ENCODE peak calls at places on chromosome 5, in six cellular contexts. R, T, O, S, W and L are unnamed samples.

GRCh38 chr5:159877894-159878448 is 38.3 kb upstream of the ADRA1B start:
- DNase-seq in R (no peak), T (no peak), O (no peak), S (peak), W (peak), L (no peak)

GRCh38 chr5:113212244-113212920 is 222.4 kb downstream of the TSSK1B start:
- DNase-seq in R (no peak), T (no peak), O (peak), S (no peak), W (peak), L (no peak)

GRCh38 chr5:138466900-138467710 is 1.8 kb downstream of the EGR1 start:
- DNase-seq in R (no peak), T (no peak), O (no peak), S (peak), W (no peak), L (no peak)

GRCh38 chr5:89967806-89968444 is 441.6 kb downstream of the CETN3 start:
- DNase-seq in R (no peak), T (no peak), O (no peak), S (no peak), W (no peak), L (no peak)

GRCh38 chr5:7876867-7877266 is 7.9 kb downstream of the MTRR start:
- DNase-seq in R (no peak), T (peak), O (no peak), S (no peak), W (no peak), L (no peak)

GRCh38 chr5:22892441-22892840 is 39.3 kb upstream of the CDH12 start:
- DNase-seq in R (no peak), T (peak), O (no peak), S (no peak), W (no peak), L (no peak)

GRCh38 chr5:132546108-132546507 is 2.8 kb upstream of the IL5 start:
- DNase-seq in R (no peak), T (no peak), O (no peak), S (no peak), W (no peak), L (no peak)

GRCh38 chr5:139642213-139642612 is 5.9 kb upstream of the CXXC5 start:
- DNase-seq in R (no peak), T (no peak), O (no peak), S (peak), W (no peak), L (no peak)

GRCh38 chr5:66072031-66072430 is 72.1 kb upstream of the SREK1 start:
- DNase-seq in R (no peak), T (no peak), O (no peak), S (no peak), W (no peak), L (no peak)

GRCh38 chr5:123438902-123439301 is 15.7 kb upstream of the CEP120 start:
- DNase-seq in R (no peak), T (no peak), O (no peak), S (no peak), W (no peak), L (no peak)
- H3K27ac ChIP-seq in R (no peak), T (no peak), O (no peak), S (peak), W (no peak), L (no peak)

GRCh38 chr5:141560725-141561483 is 57.9 kb downstream of the DIAPH1 start:
- DNase-seq in R (peak), T (peak), O (peak), S (peak), W (peak), L (no peak)

GRCh38 chr5:141559481-141559880 is 59.3 kb downstream of the DIAPH1 start:
- DNase-seq in R (no peak), T (peak), O (no peak), S (no peak), W (no peak), L (no peak)

GRCh38 chr5:141557681-141558136 is 61.1 kb downstream of the DIAPH1 start:
- DNase-seq in R (peak), T (peak), O (peak), S (peak), W (peak), L (peak)

GRCh38 chr5:141558150-141558549 is 60.6 kb downstream of the DIAPH1 start:
- DNase-seq in R (no peak), T (no peak), O (no peak), S (no peak), W (no peak), L (no peak)

GRCh38 chr5:141560141-141560540 is 58.7 kb downstream of the DIAPH1 start:
- DNase-seq in R (no peak), T (peak), O (no peak), S (no peak), W (no peak), L (no peak)
- H3K27ac ChIP-seq in R (no peak), T (no peak), O (peak), S (peak), W (peak), L (no peak)

DNA sequence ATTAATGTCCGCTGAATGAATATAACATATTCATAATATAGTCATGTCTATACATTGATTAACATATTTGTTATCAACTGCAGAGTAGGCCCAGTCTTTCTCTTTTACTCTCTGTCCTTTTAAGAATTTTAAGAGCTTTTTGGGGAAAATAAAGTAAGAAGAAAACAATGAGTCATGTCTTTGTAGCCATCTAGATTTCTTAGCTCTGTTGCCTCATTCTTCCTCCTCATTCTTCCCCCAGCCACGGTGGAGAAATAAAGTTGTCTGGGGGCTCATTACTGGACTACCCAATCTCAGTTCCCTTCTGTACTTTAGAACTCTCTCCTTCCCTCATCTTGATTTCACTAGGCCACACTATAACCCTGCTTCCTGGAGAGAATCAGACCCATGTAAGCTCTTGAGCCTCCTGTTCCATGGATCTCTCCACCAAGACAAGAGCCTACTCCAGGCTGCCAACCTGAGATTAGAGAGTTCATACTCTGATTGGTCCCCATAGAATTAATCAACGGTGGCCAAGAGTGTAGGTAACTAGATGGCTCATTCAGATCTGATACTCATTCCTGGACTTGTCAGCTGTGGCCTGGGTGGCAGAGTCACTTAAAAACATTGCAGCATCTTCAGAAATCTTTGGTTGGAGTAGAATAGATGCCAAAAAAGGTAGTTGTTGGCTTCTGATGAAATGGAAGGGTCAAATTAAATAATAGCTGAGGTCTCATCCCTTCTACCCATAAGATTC is 44.2 kb downstream of the ITGA1 start:
- DNase-seq in R (no peak), T (no peak), O (no peak), S (no peak), W (no peak), L (no peak)
- H3K27ac ChIP-seq in R (no peak), T (no peak), O (peak), S (no peak), W (no peak), L (no peak)

GRCh38 chr5:150153957-150154617 is 1.6 kb downstream of the PDGFRB start:
- DNase-seq in R (no peak), T (no peak), O (no peak), S (no peak), W (peak), L (no peak)

GRCh38 chr5:150152636-150153462 is 2.8 kb downstream of the PDGFRB start:
- DNase-seq in R (no peak), T (no peak), O (no peak), S (no peak), W (peak), L (no peak)

GRCh38 chr5:150154618-150155134 is 969 bp downstream of the PDGFRB start:
- DNase-seq in R (no peak), T (no peak), O (no peak), S (no peak), W (no peak), L (no peak)

GRCh38 chr5:150155258-150156032 is at the start of gene PDGFRB:
- DNase-seq in R (peak), T (peak), O (peak), S (peak), W (peak), L (no peak)

DNA sequence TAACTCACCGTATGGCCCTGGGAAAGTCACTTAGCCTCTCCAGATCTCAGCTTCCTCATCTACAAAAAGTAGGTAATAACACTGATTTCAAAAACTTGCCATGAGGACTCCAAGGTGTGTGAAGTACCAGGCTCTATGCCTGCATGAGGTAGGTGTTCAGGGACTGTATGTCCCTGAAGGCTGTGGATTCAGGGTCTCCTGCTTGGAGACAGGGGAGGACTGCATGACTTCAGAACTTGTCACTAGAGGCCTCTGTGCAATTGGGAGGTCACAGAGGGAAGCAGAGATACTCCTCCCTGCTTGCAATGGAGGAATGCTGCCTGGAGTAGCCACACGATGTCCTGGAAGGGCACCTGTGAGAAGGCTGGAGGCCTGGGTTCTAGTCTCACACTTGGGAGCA is 2.2 kb downstream of the PDGFRB start:
- DNase-seq in R (no peak), T (no peak), O (no peak), S (no peak), W (no peak), L (no peak)
- H3K27ac ChIP-seq in R (no peak), T (no peak), O (peak), S (peak), W (peak), L (no peak)